ENCODE peak calls at places on chromosomes 13 and 19, in five cellular contexts. I is heart left ventricle, P is occipital lobe, W is NB4, R is skeletal muscle cell. X is an unnamed sample.

GRCh38 chr19:33456076-33456844 is 65.3 kb downstream of the PEPD start:
- DNase-seq in I (no peak), P (no peak), W (no peak), R (no peak), X (no peak)

GRCh38 chr13:75704942-75705320 is 68.8 kb downstream of the LMO7 start:
- DNase-seq in I (no peak), P (no peak), W (no peak), R (no peak), X (no peak)

GRCh38 chr13:60716296-60716695 is 319.3 kb downstream of the TDRD3 start:
- DNase-seq in I (no peak), P (no peak), W (no peak), R (no peak), X (no peak)

GRCh38 chr13:45658586-45659235 is 43.2 kb upstream of the ERICH6B start:
- DNase-seq in I (no peak), P (no peak), W (no peak), R (peak; percentile 30), X (peak; percentile 23)

GRCh38 chr19:16829822-16830289 is 658 bp downstream of the SIN3B start:
- DNase-seq in I (no peak), P (no peak), W (no peak), R (no peak), X (no peak)

GRCh38 chr13:30355405-30355741 is 48.0 kb upstream of the KATNAL1 start:
- DNase-seq in I (peak; percentile 37), P (no peak), W (peak; percentile 54), R (no peak), X (no peak)

GRCh38 chr19:13865578-13866462 is 11.1 kb upstream of the NANOS3 start:
- DNase-seq in I (peak; percentile 45), P (no peak), W (peak; percentile 60), R (no peak), X (no peak)

GRCh38 chr13:50942630-50943311 is 33.2 kb downstream of the RNASEH2B start:
- DNase-seq in I (no peak), P (no peak), W (no peak), R (no peak), X (no peak)

GRCh38 chr13:41644742-41645141 is 187.4 kb downstream of the RGCC start:
- DNase-seq in I (no peak), P (no peak), W (no peak), R (no peak), X (no peak)

GRCh38 chr13:109862627-109863026 is 76.2 kb upstream of the IRS2 start:
- DNase-seq in I (no peak), P (no peak), W (peak; percentile 25), R (peak; percentile 57), X (no peak)

GRCh38 chr13:48567521-48568331 is 34.8 kb upstream of the RCBTB2 start:
- DNase-seq in I (peak; percentile 40), P (no peak), W (peak; percentile 73), R (peak; percentile 31), X (no peak)

GRCh38 chr13:113013303-113013702 is 44.3 kb downstream of the MCF2L start:
- DNase-seq in I (no peak), P (no peak), W (no peak), R (no peak), X (no peak)

GRCh38 chr13:35470671-35471465 is 5.6 kb downstream of the MAB21L1 start:
- DNase-seq in I (peak; percentile 65), P (no peak), W (no peak), R (no peak), X (no peak)

GRCh38 chr13:92103673-92104296 is 705.4 kb downstream of the GPC5 start:
- DNase-seq in I (no peak), P (no peak), W (no peak), R (no peak), X (no peak)

GRCh38 chr13:73708393-73708985 is 425.7 kb downstream of the KLF12 start:
- DNase-seq in I (no peak), P (peak; percentile 7), W (peak; percentile 72), R (peak; percentile 28), X (peak; percentile 23)

GRCh38 chr13:73703606-73704005 is 430.6 kb downstream of the KLF12 start:
- DNase-seq in I (no peak), P (no peak), W (no peak), R (no peak), X (no peak)

GRCh38 chr13:114230575-114230974 is 4.1 kb upstream of the CDC16 start:
- DNase-seq in I (no peak), P (no peak), W (no peak), R (no peak), X (no peak)

X was measured in HTR-8/SVneo.